ENCODE peak calls at places on chromosomes 5 and 9, in seven cellular contexts. X, O, H, B, Q, Y and V are unnamed samples.
A peak's percentile ranks its signal among the peaks of the same experiment; 100 is the strongest.

GRCh38 chr9:29118555-29118954 is 1545.3 kb upstream of the C9orf72 start:
- DNase-seq in X (no peak), Y (no peak), H (no peak), O (no peak), B (no peak), Q (no peak), V (no peak)

GRCh38 chr5:124870070-124870469 is 123.6 kb upstream of the ZNF608 start:
- DNase-seq in X (no peak), Q (no peak), Y (no peak), B (no peak), O (no peak), H (no peak), V (no peak)

GRCh38 chr5:122101636-122102285 is 23.7 kb upstream of the LOX start:
- DNase-seq in O (no peak), Q (no peak), Y (peak; percentile 43), X (peak; percentile 69), H (no peak), B (no peak), V (no peak)

GRCh38 chr9:136729144-136729543 is 13.6 kb downstream of the LCN10 start:
- DNase-seq in O (no peak), Y (no peak), Q (no peak), B (no peak), X (no peak), H (no peak), V (no peak)

GRCh38 chr5:68141494-68141893 is 74.1 kb upstream of the PIK3R1 start:
- DNase-seq in Y (no peak), B (no peak), Q (no peak), H (no peak), X (peak; percentile 20), O (no peak), V (no peak)

GRCh38 chr5:149143470-149143869 is 2.2 kb downstream of the ABLIM3 start:
- DNase-seq in Y (no peak), O (no peak), X (peak; percentile 84), H (no peak), Q (no peak), B (no peak), V (no peak)

GRCh38 chr9:34578241-34579096 is 11.1 kb downstream of the CNTFR start:
- DNase-seq in Y (peak; percentile 86), B (no peak), H (no peak), O (no peak), X (peak; percentile 58), Q (no peak), V (no peak)

GRCh38 chr5:109063223-109063622 is 315.5 kb downstream of the FER start:
- DNase-seq in B (no peak), O (no peak), X (no peak), H (no peak), Y (peak; percentile 6), Q (no peak), V (no peak)

GRCh38 chr9:18636781-18637180 is 162.8 kb downstream of the ADAMTSL1 start:
- DNase-seq in O (no peak), X (no peak), H (no peak), B (no peak), Y (no peak), Q (no peak), V (no peak)

DNA sequence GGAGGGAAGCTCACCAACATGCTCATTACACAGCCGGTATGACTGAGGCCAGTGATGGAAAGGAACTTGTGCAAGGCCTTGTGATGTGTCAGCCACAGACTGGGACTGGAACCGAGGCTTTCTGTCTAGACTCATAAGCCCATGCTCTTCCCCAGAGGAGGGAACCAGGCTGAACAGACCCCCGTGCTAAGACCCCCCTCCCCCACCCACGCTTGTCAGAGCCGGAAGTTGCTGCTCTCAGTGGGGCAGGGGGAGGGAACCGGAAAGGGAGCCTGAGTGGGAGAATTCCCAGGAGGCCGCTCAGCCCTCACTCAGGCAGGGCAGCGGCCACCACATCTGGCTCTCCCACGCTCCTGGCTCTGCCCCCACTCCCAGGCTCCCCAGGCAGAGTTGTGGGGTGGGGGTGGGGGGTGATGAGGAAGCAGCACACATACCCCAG is 4.1 kb upstream of the PDGFRB start:
- DNase-seq in Y (no peak), Q (no peak), H (no peak), O (no peak), X (peak; percentile 91), B (no peak), V (no peak)
- H3K27ac ChIP-seq in Y (no peak overlapping the region), Q (no peak overlapping the region), H (no peak overlapping the region), O (no peak overlapping the region), X (no peak overlapping the region), B (no peak overlapping the region), V (peak overlapping the region; percentile 63)

GRCh38 chr5:160171656-160172055 is 52.4 kb upstream of the PWWP2A start:
- DNase-seq in O (no peak), Q (no peak), X (peak; percentile 17), Y (no peak), B (no peak), H (no peak), V (no peak)

GRCh38 chr5:160174290-160174689 is 55.0 kb upstream of the FABP6 start:
- DNase-seq in B (no peak), X (no peak), H (no peak), O (no peak), Y (no peak), Q (no peak), V (no peak)

GRCh38 chr5:160174780-160175437 is 54.4 kb upstream of the FABP6 start:
- DNase-seq in Y (no peak), Q (no peak), X (no peak), H (no peak), B (no peak), O (no peak), V (no peak)

GRCh38 chr5:160180931-160181330 is 48.4 kb upstream of the FABP6 start:
- DNase-seq in X (no peak), O (no peak), Y (no peak), H (no peak), Q (no peak), B (no peak), V (no peak)

DNA sequence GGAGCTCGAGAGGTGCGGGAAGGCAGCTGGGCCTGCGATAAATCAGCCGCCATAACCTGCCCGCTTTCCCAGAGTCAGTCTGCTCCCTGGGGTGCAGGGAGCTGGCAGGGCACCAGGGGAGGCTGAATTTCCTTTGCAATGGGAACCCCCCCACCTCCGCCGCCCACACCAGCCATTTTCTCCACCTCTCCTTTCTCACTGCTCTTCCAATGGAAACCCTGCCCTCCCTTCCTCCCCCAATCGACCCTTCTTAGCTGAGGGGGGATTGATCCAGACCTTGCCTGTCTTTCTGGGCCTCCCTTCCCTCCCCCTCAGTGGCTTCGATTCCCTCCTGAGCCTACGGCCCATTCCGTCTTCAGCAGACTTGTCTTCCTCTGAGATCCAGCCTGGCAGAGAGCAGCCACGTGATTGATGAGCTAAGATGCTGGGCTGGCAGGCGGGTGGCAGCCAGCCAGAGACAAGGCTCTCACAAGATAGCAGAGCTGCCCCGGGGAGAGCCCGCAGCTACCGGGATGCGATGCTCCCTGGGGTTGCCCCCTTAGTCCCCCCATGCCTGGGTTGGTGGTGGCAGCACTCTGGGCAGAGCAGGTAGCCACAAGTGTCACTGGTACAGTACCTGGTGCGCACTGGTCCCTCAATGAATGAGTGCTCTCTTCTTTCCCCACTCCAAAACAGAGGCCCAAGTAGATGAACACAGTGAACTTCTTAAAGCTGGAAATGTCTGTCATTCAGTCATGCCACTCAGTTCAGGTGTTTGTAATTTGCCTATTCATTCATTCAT is 53.7 kb upstream of the FABP6 start:
- DNase-seq in B (no peak), Y (no peak), O (no peak), X (no peak), H (peak; percentile 73), Q (no peak), V (no peak)
- H3K27ac ChIP-seq in B (no peak overlapping the region), Y (no peak overlapping the region), O (no peak overlapping the region), X (no peak overlapping the region), H (peak overlapping the region; percentile 89), Q (no peak overlapping the region), V (no peak overlapping the region)

GRCh38 chr5:139843991-139844390 is 48.4 kb downstream of the PSD2 start:
- DNase-seq in Q (no peak), O (no peak), B (no peak), H (no peak), Y (no peak), X (no peak), V (no peak)

GRCh38 chr5:139839918-139840317 is 44.3 kb downstream of the PSD2 start:
- DNase-seq in B (no peak), X (no peak), H (no peak), Q (no peak), O (no peak), Y (no peak), V (peak; percentile 15)

GRCh38 chr5:139839416-139839815 is 43.8 kb downstream of the PSD2 start:
- DNase-seq in Q (no peak), H (no peak), Y (no peak), X (no peak), B (no peak), O (no peak), V (peak; percentile 46)

GRCh38 chr5:139842321-139842720 is 46.7 kb downstream of the PSD2 start:
- DNase-seq in O (no peak), B (no peak), Y (no peak), X (no peak), Q (no peak), H (no peak), V (peak; percentile 30)

GRCh38 chr5:139841549-139841948 is 45.9 kb downstream of the PSD2 start:
- DNase-seq in H (no peak), O (no peak), X (no peak), B (no peak), Q (no peak), Y (no peak), V (no peak)
- H3K27ac ChIP-seq in H (no peak overlapping the region), O (no peak overlapping the region), X (no peak overlapping the region), B (no peak overlapping the region), Q (no peak overlapping the region), Y (no peak overlapping the region), V (no peak overlapping the region)

DNA sequence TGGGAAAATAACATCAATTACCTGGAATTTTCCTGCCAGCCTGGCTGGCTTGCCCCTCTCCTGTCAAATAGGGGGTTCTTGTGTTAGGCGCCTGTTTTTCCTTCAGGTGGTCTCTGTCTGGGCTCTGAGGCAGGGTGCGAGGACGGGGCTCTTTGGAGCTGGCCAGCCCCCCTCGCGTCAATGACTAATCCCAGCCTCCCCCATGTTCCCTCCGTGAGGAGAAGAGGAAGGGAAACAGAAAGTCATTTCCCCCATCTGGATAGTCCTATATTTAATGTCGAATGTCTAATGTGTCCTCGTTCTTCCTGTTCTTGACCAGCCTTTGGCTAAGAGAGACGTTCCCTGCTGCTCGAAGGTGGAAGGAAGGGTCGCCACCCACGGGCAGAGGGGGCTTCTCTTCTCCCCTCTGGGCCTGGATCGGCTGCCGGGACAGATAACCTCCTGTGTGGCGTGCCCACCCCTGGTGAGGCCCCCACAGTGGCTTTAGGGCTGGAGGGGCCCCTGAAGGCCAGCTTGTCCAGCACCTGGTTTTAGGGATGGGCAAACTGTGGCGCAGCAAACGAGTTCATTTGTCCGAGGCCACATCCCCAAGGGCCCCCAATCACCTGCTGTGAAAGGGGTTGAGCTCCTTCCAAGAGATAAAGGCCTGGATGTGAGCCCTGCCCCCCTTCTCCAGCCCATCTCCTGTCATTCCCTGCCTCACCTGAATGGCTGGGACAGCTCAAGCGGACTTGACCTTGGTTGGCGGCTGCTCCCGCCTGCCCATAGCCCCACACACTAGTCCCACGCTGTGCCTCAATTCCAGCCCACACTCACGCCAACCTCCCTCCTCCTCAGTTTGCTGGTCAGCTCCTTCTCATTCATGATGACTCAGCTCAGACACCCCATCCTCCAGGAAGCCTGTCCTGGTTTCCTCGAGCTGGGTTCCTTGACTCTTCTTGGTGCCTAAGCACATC is 35.9 kb upstream of the UNC5A start:
- DNase-seq in B (no peak), Q (no peak), H (no peak), Y (no peak), X (no peak), O (no peak), V (peak; percentile 38)
- H3K27ac ChIP-seq in B (no peak overlapping the region), Q (no peak overlapping the region), H (no peak overlapping the region), Y (no peak overlapping the region), X (no peak overlapping the region), O (no peak overlapping the region), V (no peak overlapping the region)

GRCh38 chr5:140293091-140293996 is 9.6 kb downstream of the PFDN1 start:
- DNase-seq in O (no peak), H (no peak), X (peak; percentile 59), Q (peak; percentile 6), B (no peak), Y (no peak), V (no peak)
- H3K27ac ChIP-seq in O (peak overlapping the region; percentile 39), H (peak overlapping the region; percentile 9), X (no peak overlapping the region), Q (no peak overlapping the region), B (peak overlapping the region; percentile 14), Y (no peak overlapping the region), V (peak overlapping the region; percentile 21)